ENCODE peak calls at places on chromosomes 12 and 14, in ten cellular contexts. E is left ventricle myocardium inferior, L is fibroblast of lung, W is GM12865, B is sigmoid colon, P is PC-9, C is cardiac muscle cell, X is astrocyte of the cerebellum, Q is right lobe of liver, T is A673. S is an unnamed sample.

GRCh38 chr12:101891462-101891971 is 14.1 kb downstream of the DRAM1 start:
- DNase-seq in E (no peak), L (peak; percentile 92), W (peak; percentile 70), B (peak; percentile 75), P (peak; percentile 61), C (peak; percentile 61), X (peak; percentile 12), Q (no peak), T (peak; percentile 96), S (no peak)

GRCh38 chr14:67186789-67187188 is 2.5 kb upstream of the GARIN2 start:
- DNase-seq in E (no peak), L (no peak), W (peak; percentile 62), B (no peak), P (peak; percentile 38), C (no peak), X (no peak), Q (no peak), T (peak; percentile 40), S (no peak)

GRCh38 chr14:54683882-54684794 is 117.2 kb downstream of the SAMD4A start:
- DNase-seq in E (peak; percentile 39), L (peak; percentile 85), W (no peak), B (peak; percentile 86), P (peak; percentile 69), C (peak; percentile 80), X (peak; percentile 53), Q (no peak), T (peak; percentile 40), S (no peak)

GRCh38 chr12:12541782-12542181 is 20.9 kb downstream of the DUSP16 start:
- DNase-seq in E (no peak), L (no peak), W (no peak), B (no peak), P (no peak), C (no peak), X (no peak), Q (no peak), T (no peak), S (no peak)

GRCh38 chr12:49534806-49535278 is 4.0 kb upstream of the KCNH3 start:
- DNase-seq in E (no peak), L (no peak), W (no peak), B (peak; percentile 37), P (no peak), C (no peak), X (no peak), Q (no peak), T (no peak), S (no peak)

GRCh38 chr14:104560586-104560945 is 19.0 kb upstream of the C14orf180 start:
- DNase-seq in E (no peak), L (no peak), W (no peak), B (no peak), P (no peak), C (no peak), X (no peak), Q (no peak), T (no peak), S (no peak)

GRCh38 chr12:21296751-21297406 is 37.8 kb downstream of the SLCO1A2 start:
- DNase-seq in E (no peak), L (peak; percentile 8), W (peak; percentile 12), B (no peak), P (no peak), C (peak; percentile 25), X (peak; percentile 6), Q (no peak), T (peak; percentile 15), S (no peak)

GRCh38 chr14:104600141-104600643 is 4.4 kb downstream of the TMEM179 start:
- DNase-seq in E (no peak), L (no peak), W (no peak), B (no peak), P (no peak), C (no peak), X (no peak), Q (no peak), T (peak; percentile 17), S (peak; percentile 26)

GRCh38 chr12:82665142-82665923 is 21.4 kb upstream of the TMTC2 start:
- DNase-seq in E (no peak), L (no peak), W (no peak), B (no peak), P (no peak), C (no peak), X (no peak), Q (no peak), T (no peak), S (no peak)

GRCh38 chr12:107759410-107759809 is 1.5 kb downstream of the PRDM4 start:
- DNase-seq in E (no peak), L (peak; percentile 85), W (peak; percentile 44), B (no peak), P (peak; percentile 72), C (peak; percentile 65), X (peak; percentile 79), Q (no peak), T (peak; percentile 74), S (peak; percentile 82)

GRCh38 chr12:107761502-107761904 is 566 bp upstream of the PRDM4 start:
- DNase-seq in E (no peak), L (no peak), W (no peak), B (no peak), P (no peak), C (peak; percentile 12), X (no peak), Q (peak; percentile 20), T (peak; percentile 15), S (no peak)

GRCh38 chr12:107762874-107763273 is 1.9 kb upstream of the PRDM4 start:
- DNase-seq in E (no peak), L (no peak), W (no peak), B (no peak), P (no peak), C (no peak), X (no peak), Q (no peak), T (no peak), S (no peak)

GRCh38 chr12:107760207-107760816 is 625 bp downstream of the PRDM4 start:
- DNase-seq in E (no peak), L (peak; percentile 16), W (peak; percentile 45), B (peak; percentile 69), P (no peak), C (peak; percentile 13), X (no peak), Q (peak; percentile 43), T (peak; percentile 32), S (no peak)

DNA sequence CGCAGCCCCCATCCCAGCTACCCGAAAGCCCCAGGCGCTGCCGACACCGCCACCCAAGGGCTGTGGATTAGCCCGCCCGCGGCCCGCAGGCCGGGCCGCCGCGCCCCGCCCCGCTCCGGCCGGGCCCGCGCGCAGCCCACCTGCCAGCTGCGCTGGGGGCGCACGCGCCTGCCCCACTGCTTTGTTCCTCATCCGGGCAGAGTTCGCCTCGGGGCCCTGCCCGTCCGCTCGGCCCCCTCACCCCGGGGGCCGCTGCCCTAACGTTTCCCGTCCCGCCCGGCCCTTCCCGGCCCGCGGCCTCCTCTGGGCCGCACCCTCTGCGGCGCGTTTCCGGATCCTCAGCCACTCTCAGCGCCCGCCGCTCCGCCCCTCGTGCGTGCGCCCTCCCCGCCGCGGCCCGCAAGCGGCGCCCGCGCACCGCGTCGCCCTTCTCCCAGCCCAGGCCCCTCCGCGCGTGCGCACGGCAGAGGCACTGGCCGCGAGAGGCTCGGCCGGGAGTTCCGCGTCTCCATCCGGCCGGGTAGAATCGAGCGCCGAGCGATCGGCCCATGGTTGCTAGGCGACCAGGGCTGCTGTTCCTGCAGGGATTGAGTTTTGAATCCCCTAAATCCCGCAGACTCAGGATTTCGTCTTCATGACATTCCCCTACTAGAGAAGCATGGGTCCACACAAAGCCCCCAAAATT is at the start of gene PRDM4:
- DNase-seq in E (peak; percentile 93), L (peak; percentile 92), W (peak; percentile 96), B (peak; percentile 97), P (peak; percentile 77), C (peak; percentile 97), X (peak; percentile 82), Q (peak; percentile 95), T (peak; percentile 98), S (peak; percentile 65)
- TF ChIP-seq CTCF in E (peak; percentile 49), L (no peak), W (peak; percentile 70), B (no peak), P (no peak), C (no peak), X (no peak), Q (peak; percentile 47), T (no peak), S (peak; percentile 89)

GRCh38 chr12:99981639-99982190 is 3.0 kb downstream of the ANKS1B start:
- DNase-seq in E (no peak), L (no peak), W (no peak), B (no peak), P (no peak), C (no peak), X (no peak), Q (no peak), T (no peak), S (no peak)

GRCh38 chr12:99984271-99985128 is at the start of gene ANKS1B:
- DNase-seq in E (peak; percentile 34), L (peak; percentile 66), W (peak; percentile 20), B (peak; percentile 74), P (no peak), C (peak; percentile 55), X (no peak), Q (peak; percentile 46), T (peak; percentile 59), S (peak; percentile 31)

GRCh38 chr12:99985129-99985570 is 414 bp upstream of the ANKS1B start:
- DNase-seq in E (no peak), L (peak; percentile 14), W (peak; percentile 21), B (no peak), P (no peak), C (no peak), X (no peak), Q (no peak), T (no peak), S (no peak)

GRCh38 chr12:99983721-99984258 is 946 bp downstream of the ANKS1B start:
- DNase-seq in E (no peak), L (no peak), W (no peak), B (no peak), P (no peak), C (no peak), X (no peak), Q (no peak), T (no peak), S (no peak)

GRCh38 chr12:99985631-99986030 is 895 bp upstream of the ANKS1B start:
- DNase-seq in E (no peak), L (no peak), W (no peak), B (no peak), P (no peak), C (no peak), X (no peak), Q (no peak), T (no peak), S (no peak)
- H3K4me3 ChIP-seq in E (peak overlapping the region; percentile 68), L (peak overlapping the region; percentile 59), W (no peak overlapping the region), B (peak overlapping the region; percentile 79), P (no peak overlapping the region), C (peak overlapping the region; percentile 48), X (peak overlapping the region; percentile 63), Q (no peak overlapping the region), T (peak overlapping the region; percentile 45), S (peak overlapping the region; percentile 64)

DNA sequence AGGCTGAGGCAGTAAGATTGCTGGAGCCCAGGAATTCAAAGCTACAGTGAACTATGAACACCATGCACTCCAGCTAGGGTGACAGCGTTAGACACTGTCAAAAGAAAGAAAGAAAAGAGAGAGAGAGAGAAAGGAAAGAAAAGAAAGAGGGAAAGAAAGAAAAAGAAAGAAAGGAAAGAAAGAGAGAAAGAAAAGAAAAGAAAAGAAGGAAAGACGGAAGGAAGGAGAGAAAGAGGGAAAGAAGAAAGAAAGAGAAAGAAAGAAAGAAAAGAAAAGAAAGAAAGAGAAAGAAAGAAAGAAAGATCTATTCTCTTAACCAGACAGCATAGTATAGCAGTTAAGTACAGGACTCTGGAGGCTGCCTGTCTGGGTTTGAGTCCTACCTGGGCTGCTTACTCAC is 21.9 kb upstream of the DENND5B start:
- DNase-seq in E (no peak), L (no peak), W (no peak), B (no peak), P (no peak), C (no peak), X (no peak), Q (no peak), T (no peak), S (no peak)
- TF ChIP-seq CTCF in E (no peak), L (no peak), W (no peak), B (no peak), P (no peak), C (no peak), X (no peak), Q (no peak), T (no peak), S (no peak)

GRCh38 chr12:122528582-122528981 is 1.5 kb downstream of the KNTC1 start:
- DNase-seq in E (no peak), L (no peak), W (no peak), B (no peak), P (no peak), C (no peak), X (no peak), Q (no peak), T (no peak), S (no peak)
- H3K4me3 ChIP-seq in E (no peak overlapping the region), L (no peak overlapping the region), W (peak overlapping the region; percentile 79), B (no peak overlapping the region), P (peak overlapping the region; percentile 97), C (no peak overlapping the region), X (no peak overlapping the region), Q (no peak overlapping the region), T (peak overlapping the region; percentile 77), S (peak overlapping the region; percentile 95)

S was measured in LNCaP clone FGC.